ENCODE peak calls at places on chromosomes 12 and 14, in six cellular contexts. A is NCI-H1092, I is midbrain, O is GM12865, Q is neural progenitor cell, M is psoas muscle. V is an unnamed sample.

GRCh38 chr14:60514378-60515243 is 5.7 kb downstream of the SIX6 start:
- DNase-seq in A (peak; percentile 91), I (no peak), O (no peak), Q (peak; percentile 97), M (peak; percentile 83), V (no peak)

GRCh38 chr14:67268456-67269115 is 27.4 kb downstream of the PALS1 start:
- DNase-seq in A (no peak), I (no peak), O (no peak), Q (peak; percentile 83), M (no peak), V (no peak)

GRCh38 chr12:45831590-45831989 is 102.1 kb downstream of the ARID2 start:
- DNase-seq in A (no peak), I (no peak), O (no peak), Q (no peak), M (no peak), V (no peak)

GRCh38 chr14:64812412-64812811 is 67.3 kb downstream of the SPTB start:
- DNase-seq in A (no peak), I (no peak), O (peak; percentile 37), Q (peak; percentile 43), M (peak; percentile 74), V (no peak)

GRCh38 chr12:25553083-25553482 is at the start of gene LMNTD1:
- DNase-seq in A (no peak), I (no peak), O (no peak), Q (no peak), M (no peak), V (no peak)

GRCh38 chr14:92348154-92348553 is 25.2 kb downstream of the SLC24A4 start:
- DNase-seq in A (no peak), I (no peak), O (no peak), Q (no peak), M (no peak), V (no peak)

GRCh38 chr12:53623526-53623925 is 2.7 kb downstream of the ATF7 start:
- DNase-seq in A (no peak), I (peak; percentile 27), O (no peak), Q (no peak), M (no peak), V (no peak)

GRCh38 chr12:20486233-20486632 is 117.9 kb downstream of the PDE3A start:
- DNase-seq in A (no peak), I (peak; percentile 36), O (no peak), Q (peak; percentile 8), M (no peak), V (no peak)

GRCh38 chr14:104351849-104352492 is 213.6 kb downstream of the KIF26A start:
- DNase-seq in A (no peak), I (no peak), O (no peak), Q (no peak), M (no peak), V (no peak)

GRCh38 chr14:89702151-89702936 is 252.2 kb downstream of the EFCAB11 start:
- DNase-seq in A (peak; percentile 44), I (peak; percentile 34), O (peak; percentile 12), Q (no peak), M (peak; percentile 55), V (no peak)

GRCh38 chr12:27732281-27732680 is 21.6 kb downstream of the MRPS35 start:
- DNase-seq in A (no peak), I (no peak), O (peak; percentile 37), Q (no peak), M (no peak), V (no peak)

GRCh38 chr12:131912526-131913274 is 16.4 kb upstream of the PUS1 start:
- DNase-seq in A (no peak), I (peak; percentile 9), O (no peak), Q (no peak), M (peak; percentile 79), V (no peak)

GRCh38 chr12:15633201-15633600 is 156.0 kb downstream of the EPS8 start:
- DNase-seq in A (no peak), I (no peak), O (no peak), Q (no peak), M (no peak), V (no peak)

GRCh38 chr14:100644383-100644782 is 57.2 kb upstream of the BEGAIN start:
- DNase-seq in A (no peak), I (no peak), O (no peak), Q (no peak), M (no peak), V (no peak)

GRCh38 chr14:64723691-64724577 is 19.7 kb downstream of the PLEKHG3 start:
- DNase-seq in A (no peak), I (peak; percentile 38), O (no peak), Q (peak; percentile 40), M (peak; percentile 34), V (no peak)

GRCh38 chr14:20934148-20934762 is 21.0 kb upstream of the RNASE2 start:
- DNase-seq in A (no peak), I (no peak), O (peak; percentile 45), Q (peak; percentile 83), M (peak; percentile 53), V (no peak)

GRCh38 chr12:118374909-118375308 is 1.4 kb upstream of the SUDS3 start:
- DNase-seq in A (no peak), I (no peak), O (no peak), Q (no peak), M (no peak), V (no peak)

GRCh38 chr12:127623362-127623761 is 643.6 kb upstream of the TMEM132C start:
- DNase-seq in A (no peak), I (no peak), O (no peak), Q (no peak), M (no peak), V (no peak)

GRCh38 chr12:68445836-68446235 is 113.7 kb upstream of the MDM1 start:
- DNase-seq in A (no peak), I (no peak), O (no peak), Q (no peak), M (no peak), V (no peak)

GRCh38 chr14:100844082-100844408 is 18.1 kb downstream of the MEG3 start:
- DNase-seq in A (no peak), I (no peak), O (no peak), Q (no peak), M (no peak), V (no peak)

GRCh38 chr12:26823391-26823790 is 9.6 kb downstream of the ITPR2 start:
- DNase-seq in A (no peak), I (no peak), O (no peak), Q (no peak), M (no peak), V (no peak)

GRCh38 chr12:29566441-29566840 is 69.0 kb upstream of the OVCH1 start:
- DNase-seq in A (no peak), I (no peak), O (no peak), Q (no peak), M (no peak), V (no peak)

GRCh38 chr12:69067713-69068112 is 134.7 kb upstream of the CPM start:
- DNase-seq in A (no peak), I (no peak), O (no peak), Q (no peak), M (no peak), V (no peak)

GRCh38 chr12:127293507-127294310 is 973.3 kb upstream of the TMEM132C start:
- DNase-seq in A (peak; percentile 12), I (peak; percentile 28), O (peak; percentile 52), Q (peak; percentile 76), M (peak; percentile 72), V (no peak)

GRCh38 chr12:7158866-7159600 is 28.9 kb downstream of the CLSTN3 start:
- DNase-seq in A (no peak), I (no peak), O (no peak), Q (no peak), M (no peak), V (no peak)

GRCh38 chr12:32400114-32400672 is 835 bp downstream of the FGD4 start:
- DNase-seq in A (no peak), I (no peak), O (no peak), Q (peak; percentile 64), M (no peak), V (no peak)

GRCh38 chr14:77023001-77023996 is 5.2 kb downstream of the IRF2BPL start:
- DNase-seq in A (no peak), I (no peak), O (no peak), Q (peak; percentile 70), M (no peak), V (no peak)

V was measured in GM12878.